ENCODE peak calls at places on chromosome 22, in five cellular contexts. J is neuronal stem cell, V is GM23248, F is Caco-2, Q is AG04450. Z is an unnamed sample.

GRCh38 chr22:29528144-29528543 is 25.4 kb downstream of the THOC5 start:
- DNase-seq in J (no peak), V (no peak), F (no peak), Q (no peak), Z (no peak)

GRCh38 chr22:29674121-29674520 is 45.7 kb upstream of the CABP7 start:
- DNase-seq in J (no peak), V (no peak), F (no peak), Q (no peak), Z (no peak)

GRCh38 chr22:18088825-18089568 is 11.2 kb downstream of the PEX26 start:
- DNase-seq in J (no peak), V (no peak), F (no peak), Q (no peak), Z (no peak)

GRCh38 chr22:32971252-32971651 is 86.9 kb downstream of the SYN3 start:
- DNase-seq in J (no peak), V (no peak), F (no peak), Q (no peak), Z (no peak)

GRCh38 chr22:49768511-49768910 is 59.2 kb downstream of the BRD1 start:
- DNase-seq in J (no peak), V (no peak), F (no peak), Q (no peak), Z (no peak)

GRCh38 chr22:29145321-29146072 is 60.2 kb upstream of the EMID1 start:
- DNase-seq in J (no peak), V (no peak), F (no peak), Q (no peak), Z (no peak)

GRCh38 chr22:48373626-48374173 is 1454.0 kb downstream of the BRD1 start:
- DNase-seq in J (no peak), V (no peak), F (no peak), Q (no peak), Z (no peak)

GRCh38 chr22:24424001-24424900 is 3.1 kb upstream of the ADORA2A start:
- DNase-seq in J (no peak), V (peak; percentile 50), F (peak; percentile 47), Q (no peak), Z (no peak)

GRCh38 chr22:30598986-30599385 is 7.3 kb upstream of the PES1 start:
- DNase-seq in J (no peak), V (no peak), F (no peak), Q (no peak), Z (no peak)

GRCh38 chr22:30285176-30285845 is 4.0 kb downstream of the CASTOR1 start:
- DNase-seq in J (no peak), V (no peak), F (no peak), Q (no peak), Z (no peak)

GRCh38 chr22:34000879-34001526 is 80.7 kb upstream of the LARGE1 start:
- DNase-seq in J (no peak), V (no peak), F (no peak), Q (no peak), Z (no peak)

GRCh38 chr22:28247667-28248363 is 328.8 kb upstream of the PITPNB start:
- DNase-seq in J (no peak), V (peak; percentile 44), F (no peak), Q (no peak), Z (no peak)

GRCh38 chr22:36315325-36315724 is 62.4 kb downstream of the APOL1 start:
- DNase-seq in J (no peak), V (no peak), F (no peak), Q (no peak), Z (no peak)

GRCh38 chr22:40312050-40312449 is 34.2 kb upstream of the ADSL start:
- DNase-seq in J (no peak), V (no peak), F (no peak), Q (no peak), Z (no peak)

GRCh38 chr22:37283393-37283937 is 1.2 kb downstream of the CYTH4 start:
- DNase-seq in J (no peak), V (peak; percentile 21), F (peak; percentile 27), Q (no peak), Z (no peak)

GRCh38 chr22:37212174-37212906 is at the start of gene SSTR3:
- DNase-seq in J (peak; percentile 32), V (peak; percentile 52), F (no peak), Q (no peak), Z (no peak)

GRCh38 chr22:28442264-28442950 is 237.2 kb downstream of the TTC28 start:
- DNase-seq in J (peak; percentile 58), V (peak; percentile 89), F (peak; percentile 90), Q (no peak), Z (no peak)

GRCh38 chr22:50473088-50473487 is 1.7 kb downstream of the SBF1 start:
- DNase-seq in J (no peak), V (peak; percentile 34), F (no peak), Q (no peak), Z (peak; percentile 15)

GRCh38 chr22:19808873-19809478 is 45.7 kb downstream of the GNB1L start:
- DNase-seq in J (no peak), V (no peak), F (no peak), Q (no peak), Z (no peak)

GRCh38 chr22:31039393-31039792 is 41.7 kb upstream of the SMTN start:
- DNase-seq in J (no peak), V (peak; percentile 87), F (no peak), Q (peak; percentile 71), Z (no peak)

GRCh38 chr22:44154431-44154942 is 26.2 kb upstream of the PARVG start:
- DNase-seq in J (no peak), V (no peak), F (no peak), Q (no peak), Z (no peak)

GRCh38 chr22:44155115-44155514 is 25.6 kb upstream of the PARVG start:
- DNase-seq in J (no peak), V (no peak), F (no peak), Q (no peak), Z (no peak)

GRCh38 chr22:44153705-44154104 is 27.0 kb upstream of the PARVG start:
- DNase-seq in J (no peak), V (no peak), F (no peak), Q (no peak), Z (no peak)

GRCh38 chr22:44147821-44148574 is 32.7 kb upstream of the PARVG start:
- DNase-seq in J (no peak), V (peak; percentile 16), F (no peak), Q (no peak), Z (no peak)

DNA sequence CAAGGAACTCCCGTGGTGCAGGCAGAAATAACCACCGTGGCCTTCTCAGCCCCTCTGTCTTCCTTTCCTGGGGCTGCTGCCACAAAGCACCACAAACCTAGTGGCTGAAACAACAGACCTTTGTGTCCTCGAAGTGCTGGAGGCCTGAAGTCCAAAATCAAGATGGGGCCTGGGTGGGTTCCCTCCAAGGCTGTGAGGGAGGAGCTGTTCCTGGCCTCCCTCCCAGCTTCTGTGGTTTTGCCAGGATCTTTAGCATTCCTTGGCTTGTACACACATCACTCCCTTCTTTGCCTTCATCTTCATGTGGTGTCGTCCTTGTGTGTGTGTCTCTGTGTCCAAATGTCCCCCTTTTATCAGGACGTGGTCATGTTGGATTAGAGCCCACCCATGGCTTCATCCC is 29.1 kb upstream of the PARVG start:
- DNase-seq in J (no peak), V (peak; percentile 75), F (no peak), Q (peak; percentile 32), Z (no peak)
- H3K27me3 ChIP-seq in J (peaks cover 11% of the 10 kb centered on the region), V (no peaks in the 10 kb centered on the region), F (no peaks in the 10 kb centered on the region), Q (no peaks in the 10 kb centered on the region), Z (no peaks in the 10 kb centered on the region)

DNA sequence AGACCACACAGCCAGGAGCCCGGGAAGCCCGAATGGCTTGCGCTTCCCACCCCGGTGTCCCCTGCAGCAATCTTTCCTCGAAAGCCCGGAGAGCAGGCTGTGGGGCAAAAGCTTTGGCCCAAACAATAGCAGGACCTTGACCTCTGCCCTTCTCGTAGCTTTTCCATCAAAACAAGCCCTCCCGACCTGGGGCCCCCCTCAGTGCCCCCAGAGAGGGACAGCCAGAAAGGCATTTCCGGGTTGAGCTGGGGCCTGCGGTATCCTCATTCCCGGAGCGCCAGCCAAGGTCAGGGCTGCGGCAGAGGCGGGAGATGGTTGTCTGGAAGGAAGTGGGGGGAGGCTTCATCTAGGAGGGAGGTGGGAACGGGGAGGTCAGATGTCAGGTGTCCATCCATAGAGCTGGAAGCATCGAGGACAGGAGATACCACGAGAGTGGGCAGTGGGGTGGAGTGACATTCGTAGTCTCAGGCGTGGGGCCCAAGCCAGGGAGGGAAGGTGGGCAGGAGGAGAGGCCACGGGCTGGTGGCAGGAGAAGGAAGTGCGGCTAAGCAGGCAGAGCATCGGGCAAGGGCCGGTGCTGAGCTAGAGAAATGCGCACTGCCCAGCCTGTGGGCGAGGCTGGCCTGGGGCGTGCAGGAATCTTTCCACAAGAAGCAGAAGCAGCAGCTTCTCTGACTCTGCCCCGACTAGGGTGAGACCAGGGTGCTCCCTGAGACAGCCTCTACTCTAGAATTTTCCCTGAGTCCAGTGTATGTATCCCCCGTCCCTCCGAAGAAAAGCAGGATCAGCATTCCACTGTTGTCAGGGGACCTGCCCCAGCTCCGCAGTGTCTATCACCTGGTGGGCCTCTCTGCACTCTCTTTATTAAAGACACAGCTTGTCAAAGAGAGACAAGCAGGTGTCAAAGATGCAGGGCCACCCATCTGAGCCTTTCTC is 14.3 kb downstream of the PDGFB start:
- DNase-seq in J (no peak), V (no peak), F (no peak), Q (no peak), Z (no peak)
- H3K27me3 ChIP-seq in J (no peaks in the 10 kb centered on the region), V (no peaks in the 10 kb centered on the region), F (no peaks in the 10 kb centered on the region), Q (peaks cover under 1% of the 10 kb centered on the region), Z (no peaks in the 10 kb centered on the region)

GRCh38 chr22:26161746-26162145 is 7.5 kb upstream of the SEZ6L start:
- DNase-seq in J (no peak), V (no peak), F (no peak), Q (no peak), Z (no peak)
- H3K27me3 ChIP-seq in J (peaks cover 4% of the 10 kb centered on the region), V (peaks cover 3% of the 10 kb centered on the region), F (no peaks in the 10 kb centered on the region), Q (no peaks in the 10 kb centered on the region), Z (peaks cover 3% of the 10 kb centered on the region)

GRCh38 chr22:22184277-22184807 is 60.2 kb upstream of the VPREB1 start:
- DNase-seq in J (no peak), V (no peak), F (no peak), Q (no peak), Z (no peak)

GRCh38 chr22:22181515-22181959 is 63.0 kb upstream of the VPREB1 start:
- DNase-seq in J (no peak), V (no peak), F (peak; percentile 23), Q (no peak), Z (no peak)

GRCh38 chr22:22182990-22183264 is 61.7 kb upstream of the VPREB1 start:
- DNase-seq in J (no peak), V (no peak), F (no peak), Q (no peak), Z (no peak)

GRCh38 chr22:22180738-22181514 is 63.7 kb upstream of the VPREB1 start:
- DNase-seq in J (no peak), V (no peak), F (no peak), Q (no peak), Z (no peak)

DNA sequence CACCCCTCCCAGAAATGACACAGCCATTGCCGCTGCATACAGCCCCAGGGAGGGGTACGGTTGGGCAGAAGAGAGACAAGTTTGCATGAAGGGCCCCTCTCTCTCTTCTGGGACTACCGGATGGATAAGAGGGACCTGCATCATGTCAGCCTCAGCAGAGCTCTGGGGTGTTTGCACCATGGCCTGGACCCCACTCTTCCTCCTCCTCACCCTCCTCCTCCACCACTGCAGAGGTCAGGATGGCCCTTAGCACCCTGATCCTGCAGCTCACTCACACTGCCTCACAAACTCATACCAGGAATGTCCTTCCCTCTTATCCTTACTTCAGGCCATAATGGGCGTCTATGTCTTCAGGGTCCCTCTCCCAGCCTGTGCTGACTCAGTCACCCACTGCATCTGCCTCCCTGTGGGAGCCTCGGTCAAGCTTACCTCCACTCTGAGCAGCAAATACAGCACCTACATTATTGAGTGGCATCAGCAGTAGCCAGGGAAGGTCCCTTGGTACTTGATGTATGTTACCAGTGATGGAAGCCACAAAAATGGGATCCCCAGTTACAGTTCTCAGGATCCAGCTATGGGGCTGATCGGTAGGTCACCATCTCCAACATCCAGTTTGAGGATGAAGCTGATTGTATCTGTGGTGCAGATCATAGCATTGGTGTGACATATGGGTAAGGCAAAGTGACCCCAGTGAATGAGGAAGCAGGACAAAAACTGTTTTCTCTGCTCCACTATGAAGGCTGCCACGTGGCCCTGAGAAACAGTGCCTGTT is 62.2 kb upstream of the VPREB1 start:
- DNase-seq in J (no peak), V (no peak), F (no peak), Q (no peak), Z (no peak)
- H3K27me3 ChIP-seq in J (peaks cover 57% of the 10 kb centered on the region), V (peaks cover 59% of the 10 kb centered on the region), F (no peaks in the 10 kb centered on the region), Q (peaks cover 18% of the 10 kb centered on the region), Z (no peaks in the 10 kb centered on the region)

Z was measured in Panc1.